ENCODE peak calls at places on chromosomes 2 and 18, in four cellular contexts. S is MG63, I is left lung, C is testis. X is an unnamed sample. For H3K36me3, the result is how much of the 10 kb centered on the place peaks cover.

GRCh38 chr2:216349366-216349765 is 22.9 kb downstream of the MARCHF4 start:
- DNase-seq in C (no peak), I (no peak), S (no peak), X (no peak)

GRCh38 chr2:219497495-219498279 is 1.0 kb upstream of the GMPPA start:
- DNase-seq in C (peak), S (peak), I (peak), X (peak)

GRCh38 chr2:42132066-42132965 is 36.8 kb upstream of the EML4 start:
- DNase-seq in C (no peak), I (no peak), S (peak), X (no peak)

GRCh38 chr18:27967938-27968803 is 208.8 kb downstream of the CDH2 start:
- DNase-seq in I (no peak), S (peak), C (no peak), X (no peak)

GRCh38 chr2:59019551-59020164 is 778.5 kb upstream of the FANCL start:
- DNase-seq in I (no peak), S (no peak), C (no peak), X (no peak)

GRCh38 chr2:67872481-67872880 is 190.3 kb downstream of the C1D start:
- DNase-seq in I (no peak), C (no peak), S (no peak), X (no peak)

GRCh38 chr2:190467575-190468083 is 59.5 kb downstream of the MFSD6 start:
- DNase-seq in I (no peak), S (peak), C (peak), X (no peak)

GRCh38 chr2:196277002-196277401 is 105.6 kb upstream of the STK17B start:
- DNase-seq in C (no peak), S (no peak), I (no peak), X (no peak)

GRCh38 chr18:79819951-79820351 is 22.2 kb downstream of the KCNG2 start:
- DNase-seq in S (no peak), I (peak), C (no peak), X (no peak)

GRCh38 chr2:150620860-150621259 is 133.4 kb upstream of the RND3 start:
- DNase-seq in S (no peak), C (peak), I (no peak), X (no peak)

GRCh38 chr2:73990531-73990930 is 5.8 kb downstream of the TET3 start:
- DNase-seq in C (no peak), I (no peak), S (no peak), X (no peak)

GRCh38 chr2:200852605-200853004 is 11.9 kb downstream of the CLK1 start:
- DNase-seq in I (no peak), C (no peak), S (no peak), X (no peak)
- H3K36me3 ChIP-seq in I (half or more), C (under half), S (half or more), X (half or more)

GRCh38 chr18:35097763-35098162 is 56.5 kb downstream of the MAPRE2 start:
- DNase-seq in C (no peak), I (no peak), S (no peak), X (no peak)
- H3K36me3 ChIP-seq in C (under half), I (under half), S (under half), X (under half)

DNA sequence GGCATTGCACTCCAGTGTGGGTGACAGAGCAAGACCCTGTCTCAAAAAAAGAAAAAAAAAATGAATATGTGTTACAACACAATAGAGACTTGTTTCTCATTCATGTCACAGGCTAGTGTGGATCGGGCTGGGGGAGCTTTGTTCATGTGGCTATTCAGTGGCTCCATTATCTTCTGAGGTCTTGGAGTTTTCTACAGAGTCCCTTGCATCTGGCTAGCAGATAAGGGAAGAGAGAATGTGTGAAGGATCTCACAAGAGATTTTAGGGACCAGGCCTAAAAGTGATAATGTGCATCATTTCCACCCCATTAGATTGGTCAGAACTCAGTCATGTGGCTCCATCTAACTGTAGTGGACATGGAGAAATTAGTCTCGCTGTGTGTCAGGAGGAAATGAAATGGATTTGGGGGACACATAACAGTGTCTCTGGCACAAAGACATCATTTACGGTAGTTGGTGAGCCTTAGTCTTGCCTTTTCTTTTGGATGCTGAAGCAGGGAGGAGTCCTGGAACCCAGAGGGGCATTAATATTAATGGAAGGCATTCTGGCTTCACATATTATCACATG is 32.4 kb upstream of the CASP10 start:
- DNase-seq in I (no peak), C (no peak), S (no peak), X (no peak)
- H3K36me3 ChIP-seq in I (half or more), C (under half), S (half or more), X (under half)

DNA sequence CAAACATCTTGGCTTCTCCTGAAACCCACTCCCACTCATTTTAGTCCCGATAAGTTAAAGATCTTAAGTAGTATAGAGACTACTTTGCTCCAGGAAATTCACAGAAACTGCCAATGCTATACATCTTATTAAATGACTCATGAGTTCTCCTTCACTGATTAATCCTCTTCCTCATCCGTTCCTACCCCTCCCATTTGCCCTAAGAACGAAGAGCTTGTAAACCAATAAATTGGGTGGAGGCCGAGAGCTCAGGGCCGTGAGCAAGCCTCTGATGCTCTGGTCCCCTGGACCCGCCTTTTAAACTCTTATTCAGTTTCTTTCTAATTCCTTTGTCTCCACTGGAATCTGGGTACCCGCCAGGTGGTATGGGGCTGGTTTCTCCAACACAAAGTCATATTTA is 68.6 kb downstream of the METTL8 start:
- DNase-seq in I (no peak), C (no peak), S (peak), X (no peak)
- H3K36me3 ChIP-seq in I (under half), C (under half), S (under half), X (under half)

GRCh38 chr18:47883771-47884413 is 46.6 kb downstream of the SMAD2 start:
- DNase-seq in I (no peak), S (peak), C (no peak), X (no peak)

GRCh38 chr18:47882641-47883040 is 47.8 kb downstream of the SMAD2 start:
- DNase-seq in S (no peak), I (no peak), C (no peak), X (no peak)

GRCh38 chr18:47881042-47881441 is 49.4 kb downstream of the SMAD2 start:
- DNase-seq in I (no peak), C (no peak), S (no peak), X (no peak)

GRCh38 chr18:47877892-47878291 is 52.6 kb downstream of the SMAD2 start:
- DNase-seq in C (no peak), S (no peak), I (no peak), X (no peak)

GRCh38 chr18:47881752-47882455 is 48.6 kb downstream of the SMAD2 start:
- DNase-seq in I (peak), C (no peak), S (peak), X (no peak)
- H3K36me3 ChIP-seq in I (under half), C (under half), S (under half), X (under half)

GRCh38 chr2:208794288-208794975 is 387.8 kb downstream of the PTH2R start:
- DNase-seq in S (no peak), I (no peak), C (no peak), X (no peak)
- H3K36me3 ChIP-seq in S (under half), I (under half), C (under half), X (under half)

DNA sequence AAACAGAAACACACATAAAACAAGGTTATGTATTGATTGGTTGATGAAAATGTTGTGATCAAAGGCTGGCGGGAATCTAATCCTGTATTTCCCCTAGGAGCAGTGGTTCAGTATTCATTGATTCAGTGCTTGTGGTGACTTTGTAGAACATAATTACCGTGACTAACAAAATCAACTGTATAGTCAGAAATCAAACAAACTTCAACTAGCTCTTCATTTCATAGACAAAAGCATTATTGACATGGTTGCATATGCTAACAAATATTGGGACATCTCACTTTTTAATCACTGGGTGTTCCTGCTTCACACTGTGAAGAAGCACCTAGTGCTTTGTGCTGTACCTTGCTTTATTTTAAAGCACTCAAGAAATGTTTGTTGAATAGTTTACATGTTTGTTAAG is 41.4 kb downstream of the USP14 start:
- DNase-seq in C (no peak), S (no peak), I (no peak), X (no peak)
- H3K36me3 ChIP-seq in C (under half), S (half or more), I (half or more), X (half or more)

GRCh38 chr2:230208576-230208975 is 11.2 kb downstream of the SP110 start:
- DNase-seq in I (no peak), S (no peak), C (no peak), X (no peak)

GRCh38 chr2:230202430-230203109 is 17.2 kb downstream of the SP110 start:
- DNase-seq in I (no peak), C (no peak), S (no peak), X (no peak)

GRCh38 chr2:230205721-230206120 is 14.1 kb downstream of the SP110 start:
- DNase-seq in S (no peak), C (no peak), I (no peak), X (no peak)

GRCh38 chr2:230203110-230203676 is 16.6 kb downstream of the SP110 start:
- DNase-seq in I (no peak), C (peak), S (no peak), X (no peak)

GRCh38 chr2:230205034-230205433 is 14.8 kb downstream of the SP110 start:
- DNase-seq in S (no peak), I (no peak), C (no peak), X (no peak)
- H3K36me3 ChIP-seq in S (under half), I (half or more), C (under half), X (under half)

GRCh38 chr2:28415010-28415409 is 22.4 kb downstream of the FOSL2 start:
- DNase-seq in I (no peak), C (no peak), S (no peak), X (no peak)

GRCh38 chr2:28413152-28413895 is 20.7 kb downstream of the FOSL2 start:
- DNase-seq in I (no peak), C (no peak), S (peak), X (no peak)

GRCh38 chr2:28414583-28414982 is 21.9 kb downstream of the FOSL2 start:
- DNase-seq in C (no peak), S (no peak), I (no peak), X (no peak)

GRCh38 chr2:28413896-28414290 is 21.2 kb downstream of the FOSL2 start:
- DNase-seq in S (no peak), C (no peak), I (no peak), X (no peak)

DNA sequence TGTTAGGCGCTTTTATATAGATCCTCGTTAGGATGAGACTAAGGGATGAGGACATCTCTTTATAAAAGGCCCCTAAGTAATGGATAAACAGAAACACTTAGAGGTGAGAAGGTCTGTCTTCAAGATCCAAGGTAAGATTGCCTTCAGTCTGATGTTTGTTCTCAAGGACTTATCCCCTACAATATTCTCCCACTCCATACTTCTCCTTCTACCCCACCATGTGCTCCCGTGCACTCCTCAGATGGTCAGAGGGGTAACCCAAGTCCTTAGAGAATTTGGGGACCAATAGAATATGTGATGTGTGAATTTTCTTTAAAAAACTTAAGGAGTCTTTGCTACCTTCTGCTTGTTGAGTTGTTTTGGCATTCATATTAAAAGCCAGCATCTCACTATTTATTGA is 23.1 kb downstream of the FOSL2 start:
- DNase-seq in S (no peak), I (no peak), C (no peak), X (no peak)
- H3K36me3 ChIP-seq in S (half or more), I (half or more), C (under half), X (under half)